ENCODE peak calls at places on chromosomes 3 and 15, in four cellular contexts. E is CD8-positive, alpha-beta T cell; O is epithelial cell of esophagus; N is neural progenitor cell. J is an unnamed sample.
A peak's percentile ranks its signal among the peaks of the same experiment; 100 is the strongest.

GRCh38 chr3:10570196-10570946 is 65.0 kb upstream of the ATP2B2 start:
- DNase-seq in E (no peak), O (no peak), N (no peak), J (peak; percentile 86)

GRCh38 chr3:12957334-12957733 is 115.9 kb downstream of the IQSEC1 start:
- DNase-seq in E (no peak), O (no peak), N (no peak), J (no peak)

GRCh38 chr3:23183731-23184130 is 19.4 kb upstream of the UBE2E2 start:
- DNase-seq in E (no peak), O (peak; percentile 73), N (peak; percentile 76), J (peak; percentile 79)

GRCh38 chr15:78732634-78733033 is 78.6 kb downstream of the ADAMTS7 start:
- DNase-seq in E (no peak), O (no peak), N (no peak), J (no peak)

GRCh38 chr3:24963762-24964625 is 464.1 kb upstream of the RARB start:
- DNase-seq in E (no peak), O (peak; percentile 36), N (peak; percentile 52), J (peak; percentile 47)

GRCh38 chr3:138479355-138479964 is 45.0 kb downstream of the ESYT3 start:
- DNase-seq in E (no peak), O (peak; percentile 58), N (peak; percentile 79), J (peak; percentile 62)

GRCh38 chr3:114179575-114179974 is 723 bp upstream of the DRD3 start:
- DNase-seq in E (no peak), O (peak; percentile 22), N (peak; percentile 39), J (peak; percentile 27)

GRCh38 chr15:71136159-71137137 is 21.2 kb downstream of the THSD4 start:
- DNase-seq in E (no peak), O (peak; percentile 82), N (no peak), J (peak; percentile 90)

GRCh38 chr15:49331951-49332350 is 91.1 kb upstream of the FGF7 start:
- DNase-seq in E (no peak), O (peak; percentile 5), N (no peak), J (no peak)

GRCh38 chr3:139427283-139428060 is 38.0 kb upstream of the COPB2 start:
- DNase-seq in E (no peak), O (peak; percentile 85), N (peak; percentile 88), J (peak; percentile 82)

GRCh38 chr3:25520926-25521559 is 93.0 kb downstream of the RARB start:
- DNase-seq in E (no peak), O (no peak), N (no peak), J (no peak)

GRCh38 chr15:62067448-62068044 is 769 bp downstream of the C2CD4A start:
- DNase-seq in E (no peak), O (peak; percentile 30), N (peak; percentile 62), J (no peak)

GRCh38 chr3:150673966-150674365 is 29.8 kb downstream of the ERICH6 start:
- DNase-seq in E (no peak), O (no peak), N (no peak), J (no peak)

GRCh38 chr3:179037361-179037760 is 34.2 kb downstream of the ZMAT3 start:
- DNase-seq in E (peak; percentile 18), O (peak; percentile 94), N (no peak), J (peak; percentile 96)

GRCh38 chr3:124397088-124397487 is 333.2 kb upstream of the UMPS start:
- DNase-seq in E (no peak), O (no peak), N (no peak), J (no peak)

GRCh38 chr3:27679691-27680090 is 42.4 kb downstream of the EOMES start:
- DNase-seq in E (no peak), O (no peak), N (no peak), J (no peak)

GRCh38 chr3:127712461-127712860 is 39.7 kb downstream of the ABTB1 start:
- DNase-seq in E (no peak), O (no peak), N (no peak), J (no peak)

GRCh38 chr3:143150076-143150475 is 30.5 kb downstream of the CHST2 start:
- DNase-seq in E (no peak), O (no peak), N (no peak), J (no peak)

GRCh38 chr3:127680146-127680661 is 7.5 kb downstream of the ABTB1 start:
- DNase-seq in E (no peak), O (no peak), N (no peak), J (no peak)

GRCh38 chr3:42846682-42847522 is 28.8 kb downstream of the CYP8B1 start:
- DNase-seq in E (no peak), O (no peak), N (no peak), J (no peak)

GRCh38 chr15:100959066-100960050 is 40.2 kb downstream of the LRRK1 start:
- DNase-seq in E (no peak), O (no peak), N (no peak), J (no peak)

GRCh38 chr3:14175383-14176037 is 2.9 kb downstream of the XPC start:
- DNase-seq in E (peak; percentile 48), O (no peak), N (no peak), J (no peak)

GRCh38 chr3:99128205-99128604 is 226.7 kb upstream of the DCBLD2 start:
- DNase-seq in E (no peak), O (no peak), N (no peak), J (no peak)

GRCh38 chr3:60017631-60018030 is 967.8 kb upstream of the CFAP20DC start:
- DNase-seq in E (peak; percentile 34), O (peak; percentile 31), N (no peak), J (peak; percentile 56)

GRCh38 chr15:90557651-90558084 is 27.9 kb downstream of the CRTC3 start:
- DNase-seq in E (no peak), O (no peak), N (no peak), J (no peak)

GRCh38 chr3:72052841-72053409 is 268.0 kb upstream of the PROK2 start:
- DNase-seq in E (no peak), O (no peak), N (no peak), J (no peak)

GRCh38 chr15:74428970-74429783 is 4.6 kb downstream of the SEMA7A start:
- DNase-seq in E (no peak), O (no peak), N (no peak), J (no peak)

GRCh38 chr15:74620636-74621545 is 5.3 kb downstream of the CLK3 start:
- DNase-seq in E (peak; percentile 57), O (peak; percentile 84), N (peak; percentile 84), J (peak; percentile 88)